ENCODE peak calls at places on chromosome 12, in six cellular contexts. One of them, this sample, is unnamed.

GRCh38 chr12:43550831-43551270 is 1.2 kb downstream of the ADAMTS20 start:
- DNase-seq in fibroblast of pulmonary artery: no peak
- DNase-seq in CD4-positive, alpha-beta T cell: no peak
- DNase-seq in progenitor cell of endocrine pancreas: no peak
- DNase-seq in mucosa of descending colon: no peak
- DNase-seq in cerebellar cortex: no peak
- DNase-seq in this sample: no peak

GRCh38 chr12:53696285-53696654 is 20.4 kb upstream of the ATP5MC2 start:
- DNase-seq in fibroblast of pulmonary artery: peak
- DNase-seq in CD4-positive, alpha-beta T cell: no peak
- DNase-seq in progenitor cell of endocrine pancreas: peak
- DNase-seq in mucosa of descending colon: peak
- DNase-seq in cerebellar cortex: peak
- DNase-seq in this sample: peak

GRCh38 chr12:65535951-65536350 is 257.5 kb downstream of the MSRB3 start:
- DNase-seq in fibroblast of pulmonary artery: peak
- DNase-seq in CD4-positive, alpha-beta T cell: no peak
- DNase-seq in progenitor cell of endocrine pancreas: no peak
- DNase-seq in mucosa of descending colon: no peak
- DNase-seq in cerebellar cortex: no peak
- DNase-seq in this sample: no peak

GRCh38 chr12:80472912-80473500 is 29.0 kb downstream of the PTPRQ start:
- DNase-seq in fibroblast of pulmonary artery: peak
- DNase-seq in CD4-positive, alpha-beta T cell: no peak
- DNase-seq in progenitor cell of endocrine pancreas: no peak
- DNase-seq in mucosa of descending colon: no peak
- DNase-seq in cerebellar cortex: peak
- DNase-seq in this sample: no peak

GRCh38 chr12:89461649-89462612 is 62.7 kb downstream of the GALNT4 start:
- DNase-seq in fibroblast of pulmonary artery: peak
- DNase-seq in CD4-positive, alpha-beta T cell: no peak
- DNase-seq in progenitor cell of endocrine pancreas: no peak
- DNase-seq in mucosa of descending colon: no peak
- DNase-seq in cerebellar cortex: peak
- DNase-seq in this sample: peak

GRCh38 chr12:75660107-75660530 is 148.7 kb upstream of the KRR1 start:
- DNase-seq in fibroblast of pulmonary artery: peak
- DNase-seq in CD4-positive, alpha-beta T cell: no peak
- DNase-seq in progenitor cell of endocrine pancreas: no peak
- DNase-seq in mucosa of descending colon: no peak
- DNase-seq in cerebellar cortex: no peak
- DNase-seq in this sample: no peak

GRCh38 chr12:7136676-7137075 is 6.5 kb downstream of the CLSTN3 start:
- DNase-seq in fibroblast of pulmonary artery: no peak
- DNase-seq in CD4-positive, alpha-beta T cell: no peak
- DNase-seq in progenitor cell of endocrine pancreas: no peak
- DNase-seq in mucosa of descending colon: no peak
- DNase-seq in cerebellar cortex: peak
- DNase-seq in this sample: no peak

GRCh38 chr12:20410746-20411145 is 42.4 kb downstream of the PDE3A start:
- DNase-seq in fibroblast of pulmonary artery: no peak
- DNase-seq in CD4-positive, alpha-beta T cell: no peak
- DNase-seq in progenitor cell of endocrine pancreas: no peak
- DNase-seq in mucosa of descending colon: no peak
- DNase-seq in cerebellar cortex: no peak
- DNase-seq in this sample: no peak